ENCODE peak calls at places on chromosome 18, in six cellular contexts. H is spleen; V is NCI-H1092; Z is AG09319; P is stimulated activated CD4-positive, alpha-beta T cell treated with anti-CD3 and anti-CD28 coated beads, Interleukin-4, amount 100 ng/mL, for 1 hour; I is right cardiac atrium. N is an unnamed sample.

GRCh38 chr18:76687271-76688006 is 134.9 kb upstream of the ZNF236 start:
- DNase-seq in H (no peak), V (peak), Z (no peak), P (peak), I (no peak), N (no peak)

GRCh38 chr18:75923169-75923568 is 495.7 kb upstream of the SMIM21 start:
- DNase-seq in H (no peak), V (no peak), Z (no peak), P (no peak), I (peak), N (no peak)

GRCh38 chr18:76977108-76977621 is 154.8 kb downstream of the ZNF236 start:
- DNase-seq in H (no peak), V (peak), Z (no peak), P (no peak), I (peak), N (peak)

GRCh38 chr18:3411854-3412268 is 38.1 kb upstream of the TGIF1 start:
- DNase-seq in H (peak), V (no peak), Z (no peak), P (peak), I (peak), N (no peak)

GRCh38 chr18:8357320-8357719 is 251.9 kb upstream of the RAB12 start:
- DNase-seq in H (no peak), V (no peak), Z (no peak), P (no peak), I (no peak), N (no peak)

GRCh38 chr18:56286775-56287174 is 351.6 kb downstream of the TXNL1 start:
- DNase-seq in H (no peak), V (no peak), Z (peak), P (no peak), I (no peak), N (no peak)

GRCh38 chr18:38010971-38011370 is 445.4 kb upstream of the CELF4 start:
- DNase-seq in H (no peak), V (no peak), Z (no peak), P (no peak), I (no peak), N (no peak)

GRCh38 chr18:32915526-32915925 is 142.7 kb upstream of the KLHL14 start:
- DNase-seq in H (no peak), V (no peak), Z (no peak), P (no peak), I (no peak), N (no peak)

GRCh38 chr18:12491611-12492435 is 84.1 kb downstream of the PRELID3A start:
- DNase-seq in H (no peak), V (no peak), Z (no peak), P (no peak), I (no peak), N (no peak)

GRCh38 chr18:74692367-74693013 is 94.8 kb downstream of the ZNF407 start:
- DNase-seq in H (no peak), V (no peak), Z (no peak), P (no peak), I (no peak), N (no peak)

GRCh38 chr18:75307530-75307929 is 96.9 kb downstream of the TSHZ1 start:
- DNase-seq in H (no peak), V (no peak), Z (no peak), P (no peak), I (no peak), N (no peak)

GRCh38 chr18:22230403-22231042 is 61.1 kb downstream of the GATA6 start:
- DNase-seq in H (no peak), V (no peak), Z (no peak), P (no peak), I (no peak), N (no peak)

GRCh38 chr18:62586148-62586774 is 63.4 kb downstream of the ZCCHC2 start:
- DNase-seq in H (peak), V (peak), Z (peak), P (peak), I (peak), N (peak)

GRCh38 chr18:841647-842370 is 29.8 kb upstream of the YES1 start:
- DNase-seq in H (no peak), V (no peak), Z (no peak), P (no peak), I (no peak), N (no peak)

GRCh38 chr18:44973282-44973681 is 292.6 kb downstream of the SETBP1 start:
- DNase-seq in H (no peak), V (no peak), Z (no peak), P (no peak), I (no peak), N (no peak)

GRCh38 chr18:58565021-58565420 is 63.9 kb downstream of the ALPK2 start:
- DNase-seq in H (no peak), V (no peak), Z (no peak), P (no peak), I (no peak), N (no peak)

GRCh38 chr18:8825273-8825672 is 119.9 kb downstream of the MTCL1 start:
- DNase-seq in H (no peak), V (no peak), Z (no peak), P (no peak), I (no peak), N (no peak)

GRCh38 chr18:53610957-53611356 is 613.5 kb downstream of the MBD2 start:
- DNase-seq in H (no peak), V (no peak), Z (no peak), P (no peak), I (no peak), N (no peak)

GRCh38 chr18:49922228-49922627 is 108.9 kb upstream of the ACAA2 start:
- DNase-seq in H (no peak), V (no peak), Z (no peak), P (no peak), I (no peak), N (no peak)

GRCh38 chr18:13039806-13040205 is 48.6 kb downstream of the CEP192 start:
- DNase-seq in H (no peak), V (no peak), Z (no peak), P (no peak), I (no peak), N (no peak)

GRCh38 chr18:27887287-27887686 is 289.6 kb downstream of the CDH2 start:
- DNase-seq in H (no peak), V (no peak), Z (no peak), P (no peak), I (no peak), N (no peak)

GRCh38 chr18:37270046-37270665 is 295.4 kb downstream of the CELF4 start:
- DNase-seq in H (no peak), V (no peak), Z (peak), P (no peak), I (no peak), N (no peak)

GRCh38 chr18:76357174-76357573 is 137.9 kb downstream of the ZNF516 start:
- DNase-seq in H (no peak), V (no peak), Z (no peak), P (no peak), I (no peak), N (no peak)

GRCh38 chr18:47721876-47722275 is 208.6 kb downstream of the SMAD2 start:
- DNase-seq in H (no peak), V (no peak), Z (no peak), P (no peak), I (peak), N (no peak)

GRCh38 chr18:46324556-46324955 is 220.4 kb downstream of the HAUS1 start:
- DNase-seq in H (no peak), V (no peak), Z (peak), P (no peak), I (no peak), N (no peak)

GRCh38 chr18:70243545-70243944 is 38.1 kb upstream of the RTTN start:
- DNase-seq in H (no peak), V (no peak), Z (no peak), P (no peak), I (no peak), N (no peak)

GRCh38 chr18:35171315-35171987 is 69.4 kb upstream of the ZNF397 start:
- DNase-seq in H (no peak), V (no peak), Z (no peak), P (no peak), I (no peak), N (no peak)

GRCh38 chr18:35514283-35514682 is 16.5 kb upstream of the INO80C start:
- DNase-seq in H (no peak), V (no peak), Z (no peak), P (no peak), I (no peak), N (no peak)

GRCh38 chr18:57581301-57581934 is 5.1 kb downstream of the FECH start:
- DNase-seq in H (no peak), V (no peak), Z (no peak), P (no peak), I (no peak), N (no peak)

GRCh38 chr18:53191634-53192033 is 851.6 kb downstream of the DCC start:
- DNase-seq in H (no peak), V (no peak), Z (no peak), P (no peak), I (no peak), N (no peak)

GRCh38 chr18:32271649-32272324 is 81.9 kb downstream of the MEP1B start:
- DNase-seq in H (no peak), V (peak), Z (peak), P (no peak), I (no peak), N (peak)

GRCh38 chr18:77162580-77162979 is 30.0 kb upstream of the MBP start:
- DNase-seq in H (no peak), V (no peak), Z (no peak), P (no peak), I (no peak), N (no peak)

GRCh38 chr18:63881851-63882250 is 5.7 kb upstream of the SERPINB2 start:
- DNase-seq in H (no peak), V (no peak), Z (no peak), P (no peak), I (no peak), N (no peak)

GRCh38 chr18:80202264-80202998 is 44.9 kb downstream of the PARD6G start:
- DNase-seq in H (no peak), V (no peak), Z (no peak), P (no peak), I (no peak), N (no peak)

GRCh38 chr18:7358989-7359726 is 128.3 kb downstream of the LRRC30 start:
- DNase-seq in H (no peak), V (no peak), Z (no peak), P (no peak), I (peak), N (no peak)

GRCh38 chr18:5057348-5058012 is 139.6 kb downstream of the AKAIN1 start:
- DNase-seq in H (no peak), V (peak), Z (peak), P (peak), I (peak), N (peak)

GRCh38 chr18:45248240-45248903 is 366.9 kb upstream of the SLC14A2 start:
- DNase-seq in H (no peak), V (no peak), Z (peak), P (no peak), I (peak), N (no peak)

N was measured in NCI-H526.